ENCODE peak calls at places on chromosome 4, in nine cellular contexts. I, M, C, D, S, Y, L, F and J are unnamed samples.

GRCh38 chr4:98663226-98664006 is 5.0 kb upstream of the TSPAN5 start:
- DNase-seq in C (no peak), F (no peak), D (no peak), I (no peak), L (no peak), Y (no peak), S (no peak), M (no peak), J (no peak)

GRCh38 chr4:2226261-2226660 is 15.7 kb downstream of the HAUS3 start:
- DNase-seq in D (no peak), C (no peak), Y (no peak), L (no peak), F (no peak), S (no peak), I (no peak), M (no peak), J (no peak)

GRCh38 chr4:57865264-57865663 is 755.1 kb upstream of the IGFBP7 start:
- DNase-seq in L (no peak), D (no peak), C (no peak), Y (no peak), S (no peak), I (no peak), F (no peak), M (no peak), J (no peak)

GRCh38 chr4:74394476-74395136 is 29.7 kb downstream of the EREG start:
- DNase-seq in F (peak), S (no peak), Y (peak), L (no peak), D (peak), M (no peak), C (no peak), I (no peak), J (no peak)

GRCh38 chr4:139297001-139297410 is 4.3 kb upstream of the NAA15 start:
- DNase-seq in L (no peak), Y (peak), F (peak), D (no peak), I (no peak), S (no peak), M (no peak), C (peak), J (no peak)

GRCh38 chr4:55754754-55755350 is 64.7 kb upstream of the EXOC1L start:
- DNase-seq in F (peak), Y (peak), M (no peak), S (no peak), L (no peak), I (no peak), D (peak), C (no peak), J (peak)

GRCh38 chr4:185801471-185801870 is 10.5 kb downstream of the SORBS2 start:
- DNase-seq in L (no peak), C (no peak), Y (peak), S (no peak), M (no peak), I (no peak), D (no peak), F (no peak), J (no peak)

GRCh38 chr4:52877006-52877405 is 14.9 kb downstream of the RASL11B start:
- DNase-seq in C (no peak), Y (no peak), S (no peak), F (no peak), D (no peak), I (no peak), L (no peak), M (no peak), J (no peak)

GRCh38 chr4:25198713-25199112 is 35.1 kb upstream of the PI4K2B start:
- DNase-seq in F (no peak), L (no peak), M (no peak), D (no peak), S (no peak), C (no peak), I (no peak), Y (no peak), J (no peak)

GRCh38 chr4:100982345-100982744 is 365.0 kb downstream of the PPP3CA start:
- DNase-seq in F (no peak), C (no peak), I (no peak), M (no peak), L (no peak), Y (no peak), S (no peak), D (no peak), J (no peak)

GRCh38 chr4:80182237-80182866 is 15.0 kb upstream of the PRDM8 start:
- DNase-seq in I (no peak), Y (no peak), S (no peak), F (no peak), M (no peak), C (no peak), L (no peak), D (no peak), J (peak)

GRCh38 chr4:119781044-119781443 is 152.4 kb upstream of the PDE5A start:
- DNase-seq in Y (no peak), L (no peak), M (no peak), S (no peak), F (no peak), D (no peak), I (no peak), C (no peak), J (no peak)

GRCh38 chr4:22356996-22357596 is 158.8 kb downstream of the ADGRA3 start:
- DNase-seq in D (no peak), C (no peak), Y (peak), S (no peak), M (peak), I (peak), F (peak), L (peak), J (peak)

GRCh38 chr4:24765331-24765990 is 29.9 kb upstream of the SOD3 start:
- DNase-seq in Y (peak), D (no peak), C (no peak), S (no peak), F (peak), I (no peak), L (no peak), M (no peak), J (peak)

GRCh38 chr4:158624889-158625478 is 46.7 kb downstream of the C4orf46 start:
- DNase-seq in Y (peak), M (peak), L (peak), F (peak), D (peak), C (peak), I (peak), S (peak), J (peak)

GRCh38 chr4:20196476-20196875 is 55.2 kb upstream of the SLIT2 start:
- DNase-seq in Y (peak), C (no peak), S (no peak), F (no peak), D (no peak), M (no peak), L (no peak), I (no peak), J (no peak)

GRCh38 chr4:84498203-84499026 is 677 bp downstream of the NKX6-1 start:
- DNase-seq in Y (peak), M (no peak), F (peak), S (no peak), I (peak), C (no peak), L (peak), D (peak), J (peak)

GRCh38 chr4:110793381-110793801 is 170.5 kb upstream of the PITX2 start:
- DNase-seq in C (no peak), Y (peak), M (no peak), D (peak), S (no peak), I (peak), F (peak), L (no peak), J (no peak)

GRCh38 chr4:20603671-20604313 is 96.5 kb upstream of the PACRGL start:
- DNase-seq in F (peak), Y (peak), D (no peak), M (no peak), L (no peak), C (no peak), I (no peak), S (no peak), J (peak)

GRCh38 chr4:183240581-183241321 is 79.3 kb downstream of the CLDN22 start:
- DNase-seq in I (no peak), D (no peak), F (no peak), S (no peak), Y (no peak), C (no peak), L (peak), M (no peak), J (peak)

GRCh38 chr4:25524616-25525146 is 131.0 kb upstream of the SLC34A2 start:
- DNase-seq in I (no peak), D (no peak), S (no peak), M (no peak), L (no peak), Y (no peak), F (no peak), C (no peak), J (no peak)

GRCh38 chr4:142129931-142130330 is 493.5 kb downstream of the IL15 start:
- DNase-seq in D (no peak), Y (no peak), S (no peak), L (no peak), C (no peak), F (no peak), M (no peak), I (no peak), J (no peak)

GRCh38 chr4:143313527-143313926 is 23.1 kb upstream of the GAB1 start:
- DNase-seq in C (no peak), L (no peak), D (no peak), Y (no peak), I (no peak), S (no peak), M (no peak), F (no peak), J (no peak)

GRCh38 chr4:99729186-99729585 is 71.6 kb upstream of the C4orf54 start:
- DNase-seq in I (no peak), C (no peak), M (no peak), L (no peak), S (no peak), Y (no peak), D (no peak), F (no peak), J (no peak)

GRCh38 chr4:184756399-184756798 is 22.5 kb upstream of the CENPU start:
- DNase-seq in S (no peak), Y (peak), M (no peak), I (peak), C (no peak), F (peak), D (no peak), L (no peak), J (no peak)

GRCh38 chr4:112944006-112944405 is 105.4 kb upstream of the ANK2 start:
- DNase-seq in F (no peak), Y (no peak), C (no peak), L (no peak), D (no peak), I (no peak), S (no peak), M (no peak), J (no peak)

GRCh38 chr4:82721819-82722423 is 76.7 kb downstream of the SCD5 start:
- DNase-seq in C (peak), M (peak), F (peak), I (peak), S (peak), L (no peak), D (peak), Y (peak), J (no peak)

GRCh38 chr4:27836505-27836904 is 975.9 kb downstream of the STIM2 start:
- DNase-seq in M (no peak), C (no peak), S (no peak), L (no peak), I (no peak), D (no peak), Y (peak), F (peak), J (no peak)

GRCh38 chr4:17687237-17687857 is 72.9 kb downstream of the MED28 start:
- DNase-seq in F (peak), S (no peak), D (no peak), I (no peak), C (no peak), L (no peak), Y (no peak), M (no peak), J (peak)

GRCh38 chr4:170025523-170026252 is 507 bp downstream of the MFAP3L start:
- DNase-seq in M (no peak), F (no peak), C (no peak), Y (no peak), I (peak), L (peak), S (no peak), D (no peak), J (peak)

GRCh38 chr4:181792641-181793612 is 450.3 kb upstream of the TENM3 start:
- DNase-seq in L (peak), F (no peak), I (no peak), C (no peak), D (no peak), Y (no peak), M (no peak), S (no peak), J (no peak)

DNA sequence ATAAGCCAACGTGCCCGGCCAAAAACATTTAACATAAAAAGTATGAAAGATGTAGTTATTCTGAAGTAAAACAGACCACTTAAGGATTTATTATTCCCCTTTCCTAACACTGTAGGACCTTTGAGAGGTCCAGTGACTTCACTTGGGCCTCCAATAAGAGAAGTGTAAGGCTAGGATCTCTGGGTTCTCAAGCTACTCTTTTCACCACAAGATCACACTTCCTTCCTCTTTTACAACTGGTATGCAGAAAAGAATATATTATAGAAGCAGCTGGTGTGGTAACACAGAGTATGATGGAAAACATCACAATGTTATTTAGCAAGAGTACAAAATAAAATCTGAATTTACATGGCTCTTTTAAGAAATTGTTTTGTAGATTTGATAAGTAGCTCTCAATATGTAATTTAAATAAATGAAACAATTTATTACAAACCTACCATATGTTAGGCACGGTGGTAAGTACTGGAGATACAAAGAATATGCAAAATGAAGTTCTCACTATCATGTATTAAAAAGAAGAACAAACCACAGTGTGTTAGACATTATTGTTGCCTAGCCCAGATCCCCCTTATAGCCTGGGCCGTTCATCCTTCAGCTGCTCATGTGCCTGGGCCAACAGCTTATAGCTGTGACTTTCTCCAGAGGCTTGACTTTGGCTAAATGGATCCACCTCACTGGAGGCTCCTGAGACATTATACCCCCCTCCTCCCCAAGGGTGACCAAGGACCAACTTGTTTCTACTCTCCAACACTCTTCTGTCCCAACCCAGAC is 30.0 kb upstream of the CCNG2 start:
- DNase-seq in I (no peak), F (no peak), S (peak), M (peak), L (no peak), C (no peak), Y (no peak), D (no peak), J (no peak)
- H3K4me2 ChIP-seq in I (no peak), F (no peak), S (peak), M (no peak), L (no peak), C (no peak), Y (no peak), D (no peak), J (no peak)

GRCh38 chr4:10743357-10743756 is 58.8 kb upstream of the CLNK start:
- DNase-seq in I (no peak), Y (no peak), L (no peak), M (no peak), S (no peak), D (no peak), F (no peak), C (no peak), J (no peak)
- H3K27ac ChIP-seq in I (no peak), Y (no peak), L (no peak), M (no peak), S (no peak), D (no peak), F (no peak), C (no peak), J (no peak)

GRCh38 chr4:72706633-72707032 is 137.6 kb upstream of the ADAMTS3 start:
- DNase-seq in F (no peak), L (no peak), Y (no peak), M (no peak), C (no peak), D (no peak), S (no peak), I (no peak), J (no peak)

DNA sequence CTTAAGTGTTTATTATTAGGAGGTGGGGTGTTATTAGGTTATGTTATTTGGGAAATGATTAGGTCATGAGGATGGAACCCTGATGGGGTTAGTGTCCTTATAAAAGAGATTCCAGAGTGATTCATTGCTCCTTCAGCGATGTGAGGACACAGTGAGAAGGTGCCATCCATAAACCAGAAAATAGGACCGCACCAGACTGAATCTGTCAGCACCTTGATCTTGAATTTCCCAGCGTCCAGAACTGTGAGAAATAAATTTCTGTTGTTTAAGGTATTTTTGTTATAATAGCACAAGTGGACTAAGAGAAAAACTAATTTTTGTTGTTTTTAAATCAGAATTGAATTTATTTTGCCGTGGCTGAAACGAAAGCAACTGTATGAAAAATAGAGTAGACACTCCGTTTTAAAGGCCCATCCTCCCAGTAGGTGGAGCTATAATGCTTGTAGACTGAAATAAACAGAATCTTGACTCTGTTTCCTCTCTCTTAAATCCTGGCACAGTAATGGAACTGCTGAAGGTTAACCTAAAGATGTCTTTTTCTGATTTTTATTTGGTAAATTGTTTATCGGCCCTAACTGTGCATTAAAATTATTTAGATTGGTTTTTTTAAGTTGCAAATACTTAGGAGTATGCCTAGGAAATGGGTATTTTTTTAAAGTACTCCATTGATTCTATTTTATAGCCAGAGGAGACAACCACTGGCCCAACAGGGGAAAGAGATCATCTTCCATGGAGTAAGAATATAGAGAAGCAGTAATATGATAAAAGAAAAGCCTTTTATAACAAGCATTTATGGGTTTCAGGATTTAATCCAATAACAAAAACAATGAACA is 133.2 kb upstream of the ADAMTS3 start:
- DNase-seq in L (peak), D (peak), M (peak), S (peak), I (peak), F (peak), C (peak), Y (peak), J (peak)
- H3K4me2 ChIP-seq in L (no peak), D (peak), M (peak), S (peak), I (peak), F (peak), C (peak), Y (peak), J (peak)

DNA sequence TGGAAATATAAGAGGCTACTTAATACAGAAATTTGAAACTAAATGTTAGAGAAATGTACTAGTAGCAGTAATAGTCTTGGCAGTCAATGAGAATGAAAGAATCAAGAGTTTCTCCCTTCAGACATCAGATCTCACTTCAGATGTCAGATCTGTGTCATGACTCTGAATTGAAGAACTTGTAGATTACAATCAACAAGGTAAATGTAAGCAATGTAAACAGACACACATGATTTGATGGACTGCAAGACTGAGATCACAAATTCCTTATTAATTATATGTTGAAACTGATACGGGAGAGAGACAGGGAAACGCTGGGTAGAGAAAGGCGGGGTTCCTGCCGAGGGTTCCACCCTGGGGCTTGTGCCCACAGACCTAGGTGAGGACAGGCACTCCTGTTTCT is 65.5 kb upstream of the HHIP start:
- DNase-seq in I (no peak), Y (no peak), F (no peak), L (no peak), M (no peak), D (no peak), S (no peak), C (no peak), J (no peak)
- H3K27ac ChIP-seq in I (no peak), Y (no peak), F (no peak), L (no peak), M (no peak), D (no peak), S (no peak), C (no peak), J (peak)

DNA sequence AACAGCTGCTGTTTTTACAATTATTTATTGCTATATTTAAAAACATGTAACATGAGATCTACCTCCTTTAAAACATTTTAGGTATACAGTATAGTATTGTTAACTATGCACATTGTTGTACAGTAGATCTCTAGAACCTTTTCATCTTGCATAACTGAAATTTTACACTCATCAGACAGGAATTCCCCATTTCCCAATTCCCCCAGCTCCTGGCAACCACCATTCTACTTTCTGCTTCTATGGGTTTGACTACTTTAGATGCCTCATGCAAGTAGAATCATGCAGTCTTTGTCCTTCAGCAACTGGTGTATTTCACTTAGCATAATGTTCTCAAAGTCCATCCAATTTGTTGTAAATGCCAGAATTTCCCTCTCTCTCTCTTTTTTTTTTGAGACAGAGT is 9.7 kb upstream of the LSM6 start:
- DNase-seq in L (no peak), I (no peak), F (peak), Y (peak), D (no peak), C (no peak), S (no peak), M (no peak), J (no peak)
- H3K4me2 ChIP-seq in L (no peak), I (no peak), F (no peak), Y (no peak), D (no peak), C (no peak), S (no peak), M (no peak), J (no peak)